ENCODE peak calls at places on chromosomes 2 and 18, in nine cellular contexts. One of them, this sample, is unnamed.

GRCh38 chr18:45958730-45959129 is 8.4 kb downstream of the EPG5 start:
- DNase-seq in AG10803: no peak
- DNase-seq in stimulated activated CD4-positive, alpha-beta T cell treated with anti-CD3 and anti-CD28 coated beads, Interleukin-1b, Interleukin-23, amount 100 ng/mL, for 24 hours: no peak
- DNase-seq in posterior vena cava: no peak
- DNase-seq in IMR-90: peak; percentile 55
- DNase-seq in NCI-H2081: no peak
- DNase-seq in activated naive CD8-positive, alpha-beta T cell treated with anti-CD3 and anti-CD28 coated beads for 36 hours: no peak
- DNase-seq in EL: peak; percentile 57
- DNase-seq in activated naive CD4-positive, alpha-beta T cell treated with Interleukin-2 at 50 U/mL for 16 hours: no peak
- DNase-seq in this sample: peak; percentile 46

GRCh38 chr2:98892871-98893270 is 43.2 kb downstream of the CRACDL start:
- DNase-seq in AG10803: no peak
- DNase-seq in stimulated activated CD4-positive, alpha-beta T cell treated with anti-CD3 and anti-CD28 coated beads, Interleukin-1b, Interleukin-23, amount 100 ng/mL, for 24 hours: no peak
- DNase-seq in posterior vena cava: peak; percentile 45
- DNase-seq in IMR-90: no peak
- DNase-seq in NCI-H2081: no peak
- DNase-seq in activated naive CD8-positive, alpha-beta T cell treated with anti-CD3 and anti-CD28 coated beads for 36 hours: no peak
- DNase-seq in EL: no peak
- DNase-seq in activated naive CD4-positive, alpha-beta T cell treated with Interleukin-2 at 50 U/mL for 16 hours: no peak
- DNase-seq in this sample: no peak

GRCh38 chr2:22455086-22455485 is 929.9 kb upstream of the KLHL29 start:
- DNase-seq in AG10803: no peak
- DNase-seq in stimulated activated CD4-positive, alpha-beta T cell treated with anti-CD3 and anti-CD28 coated beads, Interleukin-1b, Interleukin-23, amount 100 ng/mL, for 24 hours: no peak
- DNase-seq in posterior vena cava: no peak
- DNase-seq in IMR-90: no peak
- DNase-seq in NCI-H2081: no peak
- DNase-seq in activated naive CD8-positive, alpha-beta T cell treated with anti-CD3 and anti-CD28 coated beads for 36 hours: no peak
- DNase-seq in EL: no peak
- DNase-seq in activated naive CD4-positive, alpha-beta T cell treated with Interleukin-2 at 50 U/mL for 16 hours: no peak
- DNase-seq in this sample: no peak

GRCh38 chr18:76346490-76347130 is 148.4 kb downstream of the ZNF516 start:
- DNase-seq in AG10803: no peak
- DNase-seq in stimulated activated CD4-positive, alpha-beta T cell treated with anti-CD3 and anti-CD28 coated beads, Interleukin-1b, Interleukin-23, amount 100 ng/mL, for 24 hours: no peak
- DNase-seq in posterior vena cava: no peak
- DNase-seq in IMR-90: no peak
- DNase-seq in NCI-H2081: no peak
- DNase-seq in activated naive CD8-positive, alpha-beta T cell treated with anti-CD3 and anti-CD28 coated beads for 36 hours: no peak
- DNase-seq in EL: no peak
- DNase-seq in activated naive CD4-positive, alpha-beta T cell treated with Interleukin-2 at 50 U/mL for 16 hours: no peak
- DNase-seq in this sample: no peak

GRCh38 chr2:36805635-36806224 is 109.2 kb downstream of the VIT start:
- DNase-seq in AG10803: no peak
- DNase-seq in stimulated activated CD4-positive, alpha-beta T cell treated with anti-CD3 and anti-CD28 coated beads, Interleukin-1b, Interleukin-23, amount 100 ng/mL, for 24 hours: no peak
- DNase-seq in posterior vena cava: no peak
- DNase-seq in IMR-90: no peak
- DNase-seq in NCI-H2081: no peak
- DNase-seq in activated naive CD8-positive, alpha-beta T cell treated with anti-CD3 and anti-CD28 coated beads for 36 hours: no peak
- DNase-seq in EL: no peak
- DNase-seq in activated naive CD4-positive, alpha-beta T cell treated with Interleukin-2 at 50 U/mL for 16 hours: no peak
- DNase-seq in this sample: no peak

GRCh38 chr2:231227309-231228162 is 29.1 kb downstream of the ARMC9 start:
- DNase-seq in AG10803: peak; percentile 80
- DNase-seq in stimulated activated CD4-positive, alpha-beta T cell treated with anti-CD3 and anti-CD28 coated beads, Interleukin-1b, Interleukin-23, amount 100 ng/mL, for 24 hours: peak; percentile 28
- DNase-seq in posterior vena cava: no peak
- DNase-seq in IMR-90: peak; percentile 79
- DNase-seq in NCI-H2081: peak; percentile 67
- DNase-seq in activated naive CD8-positive, alpha-beta T cell treated with anti-CD3 and anti-CD28 coated beads for 36 hours: peak; percentile 39
- DNase-seq in EL: peak; percentile 73
- DNase-seq in activated naive CD4-positive, alpha-beta T cell treated with Interleukin-2 at 50 U/mL for 16 hours: peak; percentile 28
- DNase-seq in this sample: peak; percentile 74

GRCh38 chr18:13606589-13607254 is 119.6 kb downstream of the FAM210A start:
- DNase-seq in AG10803: no peak
- DNase-seq in stimulated activated CD4-positive, alpha-beta T cell treated with anti-CD3 and anti-CD28 coated beads, Interleukin-1b, Interleukin-23, amount 100 ng/mL, for 24 hours: no peak
- DNase-seq in posterior vena cava: no peak
- DNase-seq in IMR-90: no peak
- DNase-seq in NCI-H2081: no peak
- DNase-seq in activated naive CD8-positive, alpha-beta T cell treated with anti-CD3 and anti-CD28 coated beads for 36 hours: no peak
- DNase-seq in EL: no peak
- DNase-seq in activated naive CD4-positive, alpha-beta T cell treated with Interleukin-2 at 50 U/mL for 16 hours: no peak
- DNase-seq in this sample: no peak

GRCh38 chr18:49560277-49561126 is 1.4 kb upstream of the LIPG start:
- DNase-seq in AG10803: no peak
- DNase-seq in stimulated activated CD4-positive, alpha-beta T cell treated with anti-CD3 and anti-CD28 coated beads, Interleukin-1b, Interleukin-23, amount 100 ng/mL, for 24 hours: no peak
- DNase-seq in posterior vena cava: no peak
- DNase-seq in IMR-90: no peak
- DNase-seq in NCI-H2081: no peak
- DNase-seq in activated naive CD8-positive, alpha-beta T cell treated with anti-CD3 and anti-CD28 coated beads for 36 hours: peak; percentile 7
- DNase-seq in EL: peak; percentile 20
- DNase-seq in activated naive CD4-positive, alpha-beta T cell treated with Interleukin-2 at 50 U/mL for 16 hours: no peak
- DNase-seq in this sample: peak; percentile 35

GRCh38 chr2:88831792-88832248 is 140.3 kb downstream of the RPIA start:
- DNase-seq in AG10803: peak; percentile 6
- DNase-seq in stimulated activated CD4-positive, alpha-beta T cell treated with anti-CD3 and anti-CD28 coated beads, Interleukin-1b, Interleukin-23, amount 100 ng/mL, for 24 hours: peak; percentile 30
- DNase-seq in posterior vena cava: peak; percentile 89
- DNase-seq in IMR-90: peak; percentile 16
- DNase-seq in NCI-H2081: no peak
- DNase-seq in activated naive CD8-positive, alpha-beta T cell treated with anti-CD3 and anti-CD28 coated beads for 36 hours: peak; percentile 47
- DNase-seq in EL: peak; percentile 34
- DNase-seq in activated naive CD4-positive, alpha-beta T cell treated with Interleukin-2 at 50 U/mL for 16 hours: peak; percentile 6
- DNase-seq in this sample: peak; percentile 40

GRCh38 chr2:226080323-226080722 is 680.8 kb downstream of the NYAP2 start:
- DNase-seq in AG10803: peak; percentile 74
- DNase-seq in stimulated activated CD4-positive, alpha-beta T cell treated with anti-CD3 and anti-CD28 coated beads, Interleukin-1b, Interleukin-23, amount 100 ng/mL, for 24 hours: no peak
- DNase-seq in posterior vena cava: no peak
- DNase-seq in IMR-90: peak; percentile 93
- DNase-seq in NCI-H2081: no peak
- DNase-seq in activated naive CD8-positive, alpha-beta T cell treated with anti-CD3 and anti-CD28 coated beads for 36 hours: no peak
- DNase-seq in EL: peak; percentile 80
- DNase-seq in activated naive CD4-positive, alpha-beta T cell treated with Interleukin-2 at 50 U/mL for 16 hours: no peak
- DNase-seq in this sample: peak; percentile 46

GRCh38 chr18:62981566-62981965 is 266.2 kb downstream of the PHLPP1 start:
- DNase-seq in AG10803: no peak
- DNase-seq in stimulated activated CD4-positive, alpha-beta T cell treated with anti-CD3 and anti-CD28 coated beads, Interleukin-1b, Interleukin-23, amount 100 ng/mL, for 24 hours: no peak
- DNase-seq in posterior vena cava: no peak
- DNase-seq in IMR-90: no peak
- DNase-seq in NCI-H2081: no peak
- DNase-seq in activated naive CD8-positive, alpha-beta T cell treated with anti-CD3 and anti-CD28 coated beads for 36 hours: no peak
- DNase-seq in EL: no peak
- DNase-seq in activated naive CD4-positive, alpha-beta T cell treated with Interleukin-2 at 50 U/mL for 16 hours: no peak
- DNase-seq in this sample: no peak

GRCh38 chr2:38239452-38239851 is 137.6 kb downstream of the ATL2 start:
- DNase-seq in AG10803: no peak
- DNase-seq in stimulated activated CD4-positive, alpha-beta T cell treated with anti-CD3 and anti-CD28 coated beads, Interleukin-1b, Interleukin-23, amount 100 ng/mL, for 24 hours: no peak
- DNase-seq in posterior vena cava: no peak
- DNase-seq in IMR-90: no peak
- DNase-seq in NCI-H2081: no peak
- DNase-seq in activated naive CD8-positive, alpha-beta T cell treated with anti-CD3 and anti-CD28 coated beads for 36 hours: no peak
- DNase-seq in EL: no peak
- DNase-seq in activated naive CD4-positive, alpha-beta T cell treated with Interleukin-2 at 50 U/mL for 16 hours: no peak
- DNase-seq in this sample: peak; percentile 95

GRCh38 chr2:240713071-240713927 is 21.6 kb downstream of the AQP12A start:
- DNase-seq in AG10803: no peak
- DNase-seq in stimulated activated CD4-positive, alpha-beta T cell treated with anti-CD3 and anti-CD28 coated beads, Interleukin-1b, Interleukin-23, amount 100 ng/mL, for 24 hours: no peak
- DNase-seq in posterior vena cava: no peak
- DNase-seq in IMR-90: no peak
- DNase-seq in NCI-H2081: no peak
- DNase-seq in activated naive CD8-positive, alpha-beta T cell treated with anti-CD3 and anti-CD28 coated beads for 36 hours: no peak
- DNase-seq in EL: no peak
- DNase-seq in activated naive CD4-positive, alpha-beta T cell treated with Interleukin-2 at 50 U/mL for 16 hours: no peak
- DNase-seq in this sample: no peak

GRCh38 chr18:13984080-13984479 is 68.7 kb upstream of the MC2R start:
- DNase-seq in AG10803: no peak
- DNase-seq in stimulated activated CD4-positive, alpha-beta T cell treated with anti-CD3 and anti-CD28 coated beads, Interleukin-1b, Interleukin-23, amount 100 ng/mL, for 24 hours: no peak
- DNase-seq in posterior vena cava: no peak
- DNase-seq in IMR-90: no peak
- DNase-seq in NCI-H2081: no peak
- DNase-seq in activated naive CD8-positive, alpha-beta T cell treated with anti-CD3 and anti-CD28 coated beads for 36 hours: no peak
- DNase-seq in EL: no peak
- DNase-seq in activated naive CD4-positive, alpha-beta T cell treated with Interleukin-2 at 50 U/mL for 16 hours: no peak
- DNase-seq in this sample: no peak

GRCh38 chr18:79856119-79857080 is 58.7 kb downstream of the KCNG2 start:
- DNase-seq in AG10803: peak; percentile 26
- DNase-seq in stimulated activated CD4-positive, alpha-beta T cell treated with anti-CD3 and anti-CD28 coated beads, Interleukin-1b, Interleukin-23, amount 100 ng/mL, for 24 hours: no peak
- DNase-seq in posterior vena cava: peak; percentile 61
- DNase-seq in IMR-90: peak; percentile 25
- DNase-seq in NCI-H2081: no peak
- DNase-seq in activated naive CD8-positive, alpha-beta T cell treated with anti-CD3 and anti-CD28 coated beads for 36 hours: peak; percentile 23
- DNase-seq in EL: peak; percentile 29
- DNase-seq in activated naive CD4-positive, alpha-beta T cell treated with Interleukin-2 at 50 U/mL for 16 hours: no peak
- DNase-seq in this sample: peak; percentile 57

GRCh38 chr18:59155140-59155539 is 15.5 kb downstream of the SEC11C start:
- DNase-seq in AG10803: peak; percentile 96
- DNase-seq in stimulated activated CD4-positive, alpha-beta T cell treated with anti-CD3 and anti-CD28 coated beads, Interleukin-1b, Interleukin-23, amount 100 ng/mL, for 24 hours: no peak
- DNase-seq in posterior vena cava: no peak
- DNase-seq in IMR-90: peak; percentile 95
- DNase-seq in NCI-H2081: no peak
- DNase-seq in activated naive CD8-positive, alpha-beta T cell treated with anti-CD3 and anti-CD28 coated beads for 36 hours: no peak
- DNase-seq in EL: peak; percentile 71
- DNase-seq in activated naive CD4-positive, alpha-beta T cell treated with Interleukin-2 at 50 U/mL for 16 hours: no peak
- DNase-seq in this sample: peak; percentile 100

GRCh38 chr18:2112435-2113045 is 458.8 kb downstream of the METTL4 start:
- DNase-seq in AG10803: no peak
- DNase-seq in stimulated activated CD4-positive, alpha-beta T cell treated with anti-CD3 and anti-CD28 coated beads, Interleukin-1b, Interleukin-23, amount 100 ng/mL, for 24 hours: no peak
- DNase-seq in posterior vena cava: no peak
- DNase-seq in IMR-90: no peak
- DNase-seq in NCI-H2081: no peak
- DNase-seq in activated naive CD8-positive, alpha-beta T cell treated with anti-CD3 and anti-CD28 coated beads for 36 hours: no peak
- DNase-seq in EL: peak; percentile 41
- DNase-seq in activated naive CD4-positive, alpha-beta T cell treated with Interleukin-2 at 50 U/mL for 16 hours: no peak
- DNase-seq in this sample: peak; percentile 71